ENCODE peak calls at places on chromosomes 4 and X, in eight cellular contexts. K is CD8-positive, alpha-beta T cell; X is lower lobe of right lung; S is left lung; O is right cardiac atrium; B is gastrocnemius medialis; F is upper lobe of right lung; V is heart left ventricle. P is an unnamed sample.

GRCh38 chr4:184000457-184001395 is 95.6 kb downstream of the STOX2 start:
- ATAC-seq in B (no peak), F (no peak), X (no peak), K (no peak), S (no peak), V (peak), O (peak), P (no peak)

GRCh38 chrX:8864151-8864550 is 63.0 kb upstream of the FAM9A start:
- ATAC-seq in S (no peak), X (no peak), K (no peak), V (no peak), F (no peak), B (no peak), O (no peak), P (no peak)

GRCh38 chr4:37706032-37706431 is 19.9 kb upstream of the RELL1 start:
- ATAC-seq in O (no peak), K (no peak), X (no peak), S (no peak), F (no peak), V (no peak), B (no peak), P (no peak)

GRCh38 chr4:151408380-151408629 is 671 bp upstream of the FHIP1A start:
- ATAC-seq in O (no peak), X (no peak), B (no peak), K (no peak), V (no peak), S (peak), F (no peak), P (no peak)

GRCh38 chrX:79167437-79167836 is 22.9 kb downstream of the GPR174 start:
- ATAC-seq in F (no peak), K (peak), X (no peak), B (no peak), S (no peak), O (no peak), V (no peak), P (no peak)

GRCh38 chr4:3582091-3582475 is 49.9 kb upstream of the LRPAP1 start:
- ATAC-seq in B (no peak), K (no peak), V (peak), F (no peak), O (no peak), X (peak), S (no peak), P (no peak)

GRCh38 chr4:185811509-185812364 is at the start of gene SORBS2:
- ATAC-seq in O (peak), F (peak), B (no peak), X (peak), K (no peak), V (peak), S (peak), P (no peak)

GRCh38 chrX:24231169-24231568 is 81.6 kb downstream of the ZFX start:
- ATAC-seq in X (no peak), O (peak), K (no peak), B (no peak), V (peak), S (peak), F (no peak), P (no peak)

GRCh38 chrX:19512961-19513360 is 2.3 kb downstream of the MAP3K15 start:
- ATAC-seq in X (no peak), K (peak), B (no peak), F (no peak), O (no peak), S (peak), V (no peak), P (no peak)

GRCh38 chr4:87697945-87698344 is 47.9 kb downstream of the DMP1 start:
- ATAC-seq in K (no peak), B (no peak), S (no peak), F (peak), V (peak), O (no peak), X (no peak), P (no peak)

GRCh38 chr4:3331511-3332394 is 38.9 kb downstream of the RGS12 start:
- ATAC-seq in F (peak), S (peak), O (peak), K (no peak), B (peak), X (peak), V (peak), P (peak)

DNA sequence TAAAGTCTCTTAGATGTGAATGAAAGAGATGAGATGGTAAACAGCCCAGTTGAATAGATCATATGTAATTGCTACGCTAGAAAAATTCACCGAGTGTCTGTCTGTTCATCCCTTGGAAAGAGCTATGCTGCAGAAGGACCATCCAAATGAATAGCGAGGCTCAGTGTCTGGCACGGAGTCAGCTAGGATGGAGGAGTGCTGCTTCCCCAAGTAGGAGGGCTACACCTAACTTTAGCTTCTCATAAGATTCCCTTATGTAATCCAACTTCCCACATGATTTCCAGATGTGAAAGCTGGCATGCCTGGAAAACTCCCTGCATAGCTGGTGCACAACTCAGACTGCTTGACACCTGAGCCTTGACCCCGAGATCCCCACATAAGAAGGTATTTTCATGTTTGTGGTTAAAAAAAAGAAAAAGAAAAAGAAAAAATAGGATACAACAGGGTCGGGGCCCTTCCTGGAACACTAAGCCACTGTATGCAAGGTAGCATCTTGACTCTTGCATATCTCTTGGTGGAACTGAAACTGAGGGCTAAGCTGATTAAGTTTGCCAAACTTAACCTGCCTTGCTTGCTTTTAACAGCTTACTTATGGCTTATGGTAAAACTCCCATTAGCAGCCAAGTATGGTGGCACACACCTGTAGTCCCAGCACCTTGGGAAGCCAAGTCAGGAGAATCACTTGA is 82.3 kb downstream of the FREM3 start:
- ATAC-seq in O (no peak), S (no peak), X (no peak), F (no peak), B (no peak), K (no peak), V (no peak), P (no peak)
- H3K27ac ChIP-seq in O (no peak), S (no peak), X (no peak), F (no peak), B (no peak), K (no peak), V (no peak), P (no peak)

DNA sequence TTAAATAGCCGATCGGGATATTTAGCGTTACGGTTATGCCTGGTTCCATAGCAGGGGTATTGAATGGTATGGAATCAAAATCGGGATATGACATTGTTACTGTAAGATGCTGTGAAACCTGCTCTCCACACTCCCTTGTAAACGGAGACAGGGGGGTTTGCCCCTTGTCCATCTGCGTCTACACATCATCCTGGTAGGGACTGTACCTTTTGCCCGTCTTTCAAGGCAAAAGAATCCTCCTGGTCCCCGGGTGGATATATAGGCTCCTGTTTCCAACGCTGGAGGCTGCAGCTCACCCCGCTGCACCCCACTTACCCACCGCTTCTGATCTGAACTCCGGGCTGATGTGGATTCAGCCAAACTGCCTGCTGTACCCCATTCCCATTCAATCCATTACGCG is 189.1 kb downstream of the SHOX start:
- ATAC-seq in F (no peak), K (no peak), V (no peak), O (no peak), S (no peak), X (no peak), B (no peak), P (no peak)
- H3K27ac ChIP-seq in F (no peak), K (no peak), V (no peak), O (no peak), S (no peak), X (no peak), B (no peak), P (no peak)

DNA sequence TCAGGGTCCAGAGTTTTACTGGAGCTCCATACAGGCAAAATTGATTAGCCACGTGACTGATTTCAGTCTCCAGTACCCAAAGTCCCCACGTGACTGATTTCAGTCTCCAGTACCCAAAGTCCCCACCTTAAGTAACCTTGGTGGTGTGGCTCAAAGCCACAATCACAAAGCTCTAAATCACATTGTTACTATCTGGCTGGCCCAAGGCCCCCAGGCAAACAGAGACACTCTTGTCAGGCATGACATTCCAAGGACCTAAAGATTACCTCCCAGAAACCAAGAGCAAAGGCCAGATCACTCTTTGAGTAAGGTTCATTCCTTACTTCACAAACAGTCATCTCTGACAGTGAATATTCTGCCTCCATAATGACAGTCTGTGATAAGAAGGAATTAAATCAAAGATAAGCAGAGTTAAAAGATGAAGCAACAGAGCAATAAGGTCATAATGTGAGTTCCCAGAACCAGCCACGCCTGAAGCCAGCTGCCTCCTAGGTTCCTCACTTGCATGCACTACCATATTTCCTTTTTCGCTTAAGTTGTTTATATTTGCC is 78.5 kb downstream of the ANXA3 start:
- ATAC-seq in F (peak), B (no peak), O (peak), X (peak), V (peak), K (no peak), S (peak), P (no peak)
- H3K27ac ChIP-seq in F (no peak), B (no peak), O (peak), X (peak), V (peak), K (no peak), S (peak), P (no peak)

GRCh38 chrX:40106677-40107290 is 9.0 kb upstream of the BCOR start:
- ATAC-seq in X (no peak), S (no peak), B (no peak), O (no peak), K (no peak), V (no peak), F (no peak), P (no peak)
- H3K27ac ChIP-seq in X (peak), S (peak), B (peak), O (peak), K (no peak), V (peak), F (peak), P (peak)

GRCh38 chr4:76702440-76703122 is 195.4 kb downstream of the SOWAHB start:
- ATAC-seq in B (no peak), S (no peak), K (no peak), X (no peak), F (no peak), O (no peak), V (no peak), P (no peak)
- H3K27ac ChIP-seq in B (no peak), S (peak), K (no peak), X (peak), F (peak), O (peak), V (no peak), P (no peak)

DNA sequence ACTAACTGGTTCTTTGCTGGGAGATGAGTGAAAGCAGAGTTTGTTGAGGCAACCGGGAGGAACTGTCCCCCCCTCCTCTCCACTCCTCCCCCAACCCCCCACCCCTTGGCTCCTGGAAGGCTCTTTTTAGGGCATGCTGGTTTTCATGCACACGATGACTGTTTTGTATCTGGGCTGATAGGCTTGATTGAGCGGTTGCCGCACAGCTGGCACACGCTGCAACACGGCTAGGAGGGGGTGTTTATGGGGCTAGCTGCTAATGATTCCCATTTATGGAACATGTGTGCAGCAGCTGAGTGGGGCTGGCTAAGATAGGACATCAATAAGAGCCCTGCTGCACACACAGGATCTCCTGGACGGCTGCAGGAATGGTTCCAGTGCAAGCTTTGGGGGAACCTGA is 137.3 kb downstream of the SMIM20 start:
- ATAC-seq in O (no peak), F (no peak), K (no peak), X (no peak), S (no peak), V (no peak), B (no peak), P (no peak)
- H3K27ac ChIP-seq in O (no peak), F (no peak), K (no peak), X (no peak), S (no peak), V (no peak), B (no peak), P (no peak)

DNA sequence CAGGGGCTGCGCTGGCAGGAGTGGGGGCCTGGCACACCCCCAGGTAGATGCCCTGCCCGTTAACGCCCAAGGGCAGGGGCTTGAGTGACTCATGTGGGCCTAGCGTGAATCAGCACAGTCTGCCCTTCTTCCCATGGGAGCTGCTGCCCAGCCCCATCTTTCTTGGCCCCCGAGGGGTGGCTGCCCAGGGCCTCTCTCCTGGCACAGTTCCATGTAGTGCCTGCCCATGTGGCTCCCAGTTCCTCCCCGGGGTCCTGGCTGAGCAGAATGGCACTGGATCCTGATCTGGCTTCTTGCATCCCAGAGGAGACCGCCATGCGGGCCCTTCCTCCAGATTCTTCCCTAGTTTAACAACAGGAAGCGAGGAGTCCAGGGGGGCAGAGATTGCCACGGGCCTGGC is 2.1 kb upstream of the AVPR2 start:
- ATAC-seq in V (no peak), F (no peak), B (no peak), O (no peak), S (no peak), X (no peak), K (no peak), P (no peak)
- H3K27ac ChIP-seq in V (no peak), F (no peak), B (no peak), O (no peak), S (no peak), X (no peak), K (no peak), P (no peak)

GRCh38 chrX:68896581-68896980 is 67.8 kb downstream of the EFNB1 start:
- ATAC-seq in F (no peak), V (no peak), K (no peak), S (no peak), B (no peak), X (no peak), O (no peak), P (no peak)

GRCh38 chrX:68895339-68896250 is 66.8 kb downstream of the EFNB1 start:
- ATAC-seq in S (no peak), B (peak), O (peak), X (no peak), F (no peak), V (peak), K (no peak), P (peak)

GRCh38 chrX:68894142-68894512 is 65.3 kb downstream of the EFNB1 start:
- ATAC-seq in O (peak), S (peak), X (peak), B (peak), V (peak), F (peak), K (no peak), P (peak)

GRCh38 chrX:68892651-68893050 is 63.8 kb downstream of the EFNB1 start:
- ATAC-seq in B (no peak), K (no peak), S (no peak), V (no peak), F (no peak), X (no peak), O (no peak), P (no peak)

GRCh38 chrX:68894513-68895338 is 65.9 kb downstream of the EFNB1 start:
- ATAC-seq in V (peak), X (peak), K (peak), S (peak), B (peak), O (peak), F (peak), P (peak)
- H3K27ac ChIP-seq in V (peak), X (peak), K (no peak), S (peak), B (peak), O (peak), F (peak), P (peak)